ENCODE peak calls at places on chromosome 6, in six cellular contexts. One of them, this sample, is unnamed.

GRCh38 chr6:131669891-131670290 is 31.3 kb downstream of the OR2A4 start:
- DNase-seq in HFF-Myc: no peak
- DNase-seq in GM20000: no peak
- DNase-seq in foreskin keratinocyte: no peak
- DNase-seq in nephron progenitor cell: no peak
- DNase-seq in progenitor cell of endocrine pancreas: no peak
- DNase-seq in this sample: no peak

GRCh38 chr6:11535801-11536230 is 1.7 kb upstream of the TMEM170B start:
- DNase-seq in nephron progenitor cell: no peak
- DNase-seq in foreskin keratinocyte: peak
- DNase-seq in HFF-Myc: peak
- DNase-seq in progenitor cell of endocrine pancreas: no peak
- DNase-seq in GM20000: no peak
- DNase-seq in this sample: no peak

GRCh38 chr6:139539852-139540251 is 165.4 kb upstream of the CITED2 start:
- DNase-seq in GM20000: no peak
- DNase-seq in nephron progenitor cell: no peak
- DNase-seq in foreskin keratinocyte: peak
- DNase-seq in HFF-Myc: peak
- DNase-seq in progenitor cell of endocrine pancreas: no peak
- DNase-seq in this sample: peak

GRCh38 chr6:127100510-127101140 is 17.8 kb upstream of the RSPO3 start:
- DNase-seq in nephron progenitor cell: no peak
- DNase-seq in GM20000: no peak
- DNase-seq in HFF-Myc: no peak
- DNase-seq in progenitor cell of endocrine pancreas: no peak
- DNase-seq in foreskin keratinocyte: no peak
- DNase-seq in this sample: no peak

GRCh38 chr6:130240232-130240631 is 17.5 kb upstream of the SAMD3 start:
- DNase-seq in HFF-Myc: peak
- DNase-seq in progenitor cell of endocrine pancreas: no peak
- DNase-seq in GM20000: no peak
- DNase-seq in foreskin keratinocyte: no peak
- DNase-seq in nephron progenitor cell: no peak
- DNase-seq in this sample: peak

GRCh38 chr6:72675396-72675795 is 53.5 kb downstream of the KCNQ5 start:
- DNase-seq in HFF-Myc: no peak
- DNase-seq in progenitor cell of endocrine pancreas: no peak
- DNase-seq in foreskin keratinocyte: no peak
- DNase-seq in GM20000: no peak
- DNase-seq in nephron progenitor cell: no peak
- DNase-seq in this sample: no peak

GRCh38 chr6:4936681-4937041 is 67.2 kb downstream of the RPP40 start:
- DNase-seq in progenitor cell of endocrine pancreas: no peak
- DNase-seq in nephron progenitor cell: no peak
- DNase-seq in GM20000: peak
- DNase-seq in foreskin keratinocyte: no peak
- DNase-seq in HFF-Myc: no peak
- DNase-seq in this sample: peak

GRCh38 chr6:31620586-31621319 is at the start of gene PRRC2A:
- DNase-seq in progenitor cell of endocrine pancreas: peak
- DNase-seq in GM20000: peak
- DNase-seq in nephron progenitor cell: peak
- DNase-seq in foreskin keratinocyte: no peak
- DNase-seq in HFF-Myc: no peak
- DNase-seq in this sample: peak

GRCh38 chr6:121595646-121596045 is 160.2 kb downstream of the GJA1 start:
- DNase-seq in nephron progenitor cell: no peak
- DNase-seq in progenitor cell of endocrine pancreas: no peak
- DNase-seq in HFF-Myc: no peak
- DNase-seq in foreskin keratinocyte: no peak
- DNase-seq in GM20000: no peak
- DNase-seq in this sample: no peak

GRCh38 chr6:79302341-79302740 is 67.9 kb upstream of the HMGN3 start:
- DNase-seq in progenitor cell of endocrine pancreas: no peak
- DNase-seq in nephron progenitor cell: no peak
- DNase-seq in foreskin keratinocyte: peak
- DNase-seq in GM20000: no peak
- DNase-seq in HFF-Myc: no peak
- DNase-seq in this sample: no peak

GRCh38 chr6:52537001-52537753 is 39.7 kb downstream of the TRAM2 start:
- DNase-seq in GM20000: peak
- DNase-seq in nephron progenitor cell: no peak
- DNase-seq in foreskin keratinocyte: peak
- DNase-seq in progenitor cell of endocrine pancreas: no peak
- DNase-seq in HFF-Myc: no peak
- DNase-seq in this sample: no peak

GRCh38 chr6:56647172-56647762 is 4.6 kb upstream of the DST start:
- DNase-seq in nephron progenitor cell: no peak
- DNase-seq in progenitor cell of endocrine pancreas: no peak
- DNase-seq in foreskin keratinocyte: no peak
- DNase-seq in HFF-Myc: no peak
- DNase-seq in GM20000: no peak
- DNase-seq in this sample: no peak

GRCh38 chr6:30885481-30885998 is 1.2 kb downstream of the DDR1 start:
- DNase-seq in HFF-Myc: no peak
- DNase-seq in foreskin keratinocyte: peak
- DNase-seq in nephron progenitor cell: no peak
- DNase-seq in GM20000: peak
- DNase-seq in progenitor cell of endocrine pancreas: no peak
- DNase-seq in this sample: no peak

GRCh38 chr6:29976588-29977424 is 34.5 kb downstream of the HLA-A start:
- DNase-seq in foreskin keratinocyte: no peak
- DNase-seq in nephron progenitor cell: peak
- DNase-seq in HFF-Myc: no peak
- DNase-seq in progenitor cell of endocrine pancreas: peak
- DNase-seq in GM20000: peak
- DNase-seq in this sample: no peak

GRCh38 chr6:158150701-158151100 is 17.4 kb downstream of the SERAC1 start:
- DNase-seq in nephron progenitor cell: no peak
- DNase-seq in GM20000: no peak
- DNase-seq in HFF-Myc: no peak
- DNase-seq in progenitor cell of endocrine pancreas: no peak
- DNase-seq in foreskin keratinocyte: no peak
- DNase-seq in this sample: no peak

GRCh38 chr6:63347599-63347998 is 27.8 kb upstream of the LGSN start:
- DNase-seq in progenitor cell of endocrine pancreas: no peak
- DNase-seq in HFF-Myc: peak
- DNase-seq in foreskin keratinocyte: peak
- DNase-seq in GM20000: no peak
- DNase-seq in nephron progenitor cell: no peak
- DNase-seq in this sample: peak

GRCh38 chr6:130593200-130593599 is 227.4 kb downstream of the TMEM200A start:
- DNase-seq in GM20000: no peak
- DNase-seq in foreskin keratinocyte: no peak
- DNase-seq in progenitor cell of endocrine pancreas: no peak
- DNase-seq in HFF-Myc: no peak
- DNase-seq in nephron progenitor cell: no peak
- DNase-seq in this sample: no peak

GRCh38 chr6:105898286-105898685 is 187.8 kb upstream of the PRDM1 start:
- DNase-seq in foreskin keratinocyte: peak
- DNase-seq in GM20000: no peak
- DNase-seq in progenitor cell of endocrine pancreas: no peak
- DNase-seq in nephron progenitor cell: no peak
- DNase-seq in HFF-Myc: peak
- DNase-seq in this sample: peak

GRCh38 chr6:38522322-38522721 is 117.4 kb downstream of the BTBD9 start:
- DNase-seq in GM20000: no peak
- DNase-seq in HFF-Myc: no peak
- DNase-seq in progenitor cell of endocrine pancreas: no peak
- DNase-seq in foreskin keratinocyte: no peak
- DNase-seq in nephron progenitor cell: no peak
- DNase-seq in this sample: no peak

GRCh38 chr6:133467982-133468380 is 226.8 kb downstream of the EYA4 start:
- DNase-seq in foreskin keratinocyte: no peak
- DNase-seq in nephron progenitor cell: no peak
- DNase-seq in GM20000: no peak
- DNase-seq in HFF-Myc: no peak
- DNase-seq in progenitor cell of endocrine pancreas: no peak
- DNase-seq in this sample: no peak

GRCh38 chr6:119210596-119210995 is 132.1 kb upstream of the FAM184A start:
- DNase-seq in GM20000: no peak
- DNase-seq in nephron progenitor cell: no peak
- DNase-seq in foreskin keratinocyte: no peak
- DNase-seq in HFF-Myc: no peak
- DNase-seq in progenitor cell of endocrine pancreas: no peak
- DNase-seq in this sample: no peak

GRCh38 chr6:152696543-152696942 is 1.2 kb upstream of the MYCT1 start:
- DNase-seq in nephron progenitor cell: no peak
- DNase-seq in progenitor cell of endocrine pancreas: no peak
- DNase-seq in foreskin keratinocyte: peak
- DNase-seq in HFF-Myc: no peak
- DNase-seq in GM20000: no peak
- DNase-seq in this sample: no peak

GRCh38 chr6:37575221-37575620 is 75.5 kb upstream of the CCDC167 start:
- DNase-seq in GM20000: no peak
- DNase-seq in nephron progenitor cell: no peak
- DNase-seq in HFF-Myc: no peak
- DNase-seq in progenitor cell of endocrine pancreas: no peak
- DNase-seq in foreskin keratinocyte: no peak
- DNase-seq in this sample: no peak

GRCh38 chr6:7727150-7727950 is 1.5 kb downstream of the BMP6 start:
- DNase-seq in nephron progenitor cell: peak
- DNase-seq in HFF-Myc: no peak
- DNase-seq in progenitor cell of endocrine pancreas: peak
- DNase-seq in foreskin keratinocyte: no peak
- DNase-seq in GM20000: peak
- DNase-seq in this sample: no peak

GRCh38 chr6:89828988-89829590 is 591 bp upstream of the CASP8AP2 start:
- DNase-seq in HFF-Myc: no peak
- DNase-seq in nephron progenitor cell: no peak
- DNase-seq in foreskin keratinocyte: no peak
- DNase-seq in progenitor cell of endocrine pancreas: no peak
- DNase-seq in GM20000: peak
- DNase-seq in this sample: no peak

GRCh38 chr6:88048556-88048955 is 915 bp downstream of the SPACA1 start:
- DNase-seq in HFF-Myc: no peak
- DNase-seq in foreskin keratinocyte: no peak
- DNase-seq in GM20000: no peak
- DNase-seq in nephron progenitor cell: no peak
- DNase-seq in progenitor cell of endocrine pancreas: peak
- DNase-seq in this sample: no peak

GRCh38 chr6:53651149-53651763 is 14.3 kb downstream of the KLHL31 start:
- DNase-seq in foreskin keratinocyte: no peak
- DNase-seq in HFF-Myc: peak
- DNase-seq in progenitor cell of endocrine pancreas: peak
- DNase-seq in GM20000: peak
- DNase-seq in nephron progenitor cell: peak
- DNase-seq in this sample: peak

GRCh38 chr6:170108456-170108855 is 182.4 kb downstream of the DLL1 start:
- DNase-seq in GM20000: no peak
- DNase-seq in HFF-Myc: no peak
- DNase-seq in foreskin keratinocyte: no peak
- DNase-seq in nephron progenitor cell: no peak
- DNase-seq in progenitor cell of endocrine pancreas: no peak
- DNase-seq in this sample: no peak

GRCh38 chr6:446418-447366 is 55.1 kb downstream of the IRF4 start:
- DNase-seq in GM20000: peak
- DNase-seq in nephron progenitor cell: no peak
- DNase-seq in foreskin keratinocyte: no peak
- DNase-seq in HFF-Myc: no peak
- DNase-seq in progenitor cell of endocrine pancreas: no peak
- DNase-seq in this sample: no peak

DNA sequence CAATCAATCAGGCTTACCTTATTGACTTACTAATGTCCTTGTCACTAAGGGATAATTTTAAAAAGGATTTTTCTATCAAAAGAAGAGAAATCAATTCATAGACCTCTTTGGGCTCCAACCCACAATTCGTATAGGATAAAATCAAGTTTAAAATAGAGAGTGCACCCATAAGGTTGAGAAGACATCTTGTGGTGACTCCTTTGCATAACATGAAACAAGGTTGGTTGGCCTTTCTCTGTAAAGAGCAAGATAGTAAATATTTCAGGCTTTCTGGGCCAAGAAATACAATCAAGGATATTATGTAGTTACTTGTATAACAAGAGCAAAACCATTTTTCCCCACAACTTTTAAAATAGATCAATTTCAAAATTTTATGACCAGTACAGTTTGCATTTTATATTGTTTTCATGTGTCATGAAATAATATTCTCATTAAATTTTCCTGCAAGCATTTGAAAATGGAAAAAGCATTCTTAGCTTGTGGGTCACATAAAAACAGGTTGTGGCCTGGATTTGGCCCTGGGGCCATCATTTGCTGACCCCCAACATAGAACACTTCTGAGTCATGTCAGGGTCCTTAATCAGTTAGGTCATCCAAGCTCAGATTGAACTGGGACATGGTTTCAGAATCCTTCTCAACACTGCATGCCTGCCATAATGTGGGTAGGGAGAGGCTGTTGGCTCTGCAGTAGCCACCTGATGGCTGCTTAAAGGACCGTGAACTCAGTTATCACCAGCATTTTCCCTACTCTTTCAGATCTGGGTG is 76.7 kb downstream of the MYB start:
- DNase-seq in HFF-Myc: no peak
- DNase-seq in nephron progenitor cell: no peak
- DNase-seq in progenitor cell of endocrine pancreas: no peak
- DNase-seq in GM20000: no peak
- DNase-seq in foreskin keratinocyte: no peak
- DNase-seq in this sample: no peak
- TF ChIP-seq CTCF in HFF-Myc: no peak
- TF ChIP-seq CTCF in nephron progenitor cell: no peak
- TF ChIP-seq CTCF in progenitor cell of endocrine pancreas: no peak
- TF ChIP-seq CTCF in GM20000: no peak
- TF ChIP-seq CTCF in foreskin keratinocyte: peak
- TF ChIP-seq CTCF in this sample: no peak

GRCh38 chr6:20789162-20789561 is 254.9 kb downstream of the CDKAL1 start:
- DNase-seq in HFF-Myc: no peak
- DNase-seq in progenitor cell of endocrine pancreas: no peak
- DNase-seq in nephron progenitor cell: no peak
- DNase-seq in foreskin keratinocyte: no peak
- DNase-seq in GM20000: no peak
- DNase-seq in this sample: peak
- TF ChIP-seq CTCF in HFF-Myc: no peak
- TF ChIP-seq CTCF in progenitor cell of endocrine pancreas: peak
- TF ChIP-seq CTCF in nephron progenitor cell: no peak
- TF ChIP-seq CTCF in foreskin keratinocyte: peak
- TF ChIP-seq CTCF in GM20000: no peak
- TF ChIP-seq CTCF in this sample: peak

DNA sequence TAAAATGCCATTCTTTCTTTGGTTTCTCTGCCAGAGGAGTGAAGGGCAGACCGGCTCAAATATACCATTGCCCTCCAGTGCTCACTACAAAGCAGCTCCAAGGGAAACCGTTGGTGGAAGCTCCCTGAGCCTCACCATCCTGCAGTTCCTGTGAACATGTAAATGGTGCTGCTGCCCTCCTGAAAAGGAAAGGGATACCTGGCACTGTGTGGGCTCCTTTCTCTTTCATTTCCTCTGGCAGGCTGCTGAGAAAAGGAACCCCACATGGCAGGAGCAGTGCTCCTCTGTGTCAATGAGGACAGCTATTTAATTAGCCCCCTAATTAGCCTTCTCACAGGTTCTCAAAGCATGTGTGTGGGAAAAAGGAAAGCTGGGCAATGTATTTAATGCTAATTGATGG is 142.5 kb downstream of the KLHL32 start:
- DNase-seq in HFF-Myc: no peak
- DNase-seq in GM20000: no peak
- DNase-seq in progenitor cell of endocrine pancreas: no peak
- DNase-seq in foreskin keratinocyte: no peak
- DNase-seq in nephron progenitor cell: no peak
- DNase-seq in this sample: no peak
- TF ChIP-seq CTCF in HFF-Myc: no peak
- TF ChIP-seq CTCF in GM20000: no peak
- TF ChIP-seq CTCF in progenitor cell of endocrine pancreas: no peak
- TF ChIP-seq CTCF in foreskin keratinocyte: no peak
- TF ChIP-seq CTCF in nephron progenitor cell: no peak
- TF ChIP-seq CTCF in this sample: no peak

GRCh38 chr6:28212510-28213212 is 12.4 kb upstream of the ZSCAN9 start:
- DNase-seq in HFF-Myc: peak
- DNase-seq in progenitor cell of endocrine pancreas: no peak
- DNase-seq in nephron progenitor cell: peak
- DNase-seq in GM20000: peak
- DNase-seq in foreskin keratinocyte: peak
- DNase-seq in this sample: peak
- TF ChIP-seq CTCF in HFF-Myc: peak
- TF ChIP-seq CTCF in progenitor cell of endocrine pancreas: no peak
- TF ChIP-seq CTCF in nephron progenitor cell: no peak
- TF ChIP-seq CTCF in GM20000: peak
- TF ChIP-seq CTCF in foreskin keratinocyte: peak
- TF ChIP-seq CTCF in this sample: no peak

This sample was measured in AG09319.